ENCODE peak calls at places on chromosomes 2 and 18, in nine cellular contexts. V is transverse colon; J is upper lobe of right lung; Z is fibroblast of lung; C is body of pancreas; K is heart left ventricle; M is right cardiac atrium; D is neuronal stem cell; U is CD8-positive, alpha-beta T cell. B is an unnamed sample.

GRCh38 chr2:113712941-113713340 is 43.5 kb downstream of the SLC35F5 start:
- DNase-seq in Z (no peak), U (no peak), D (no peak), V (no peak), C (no peak), J (no peak), M (no peak), K (no peak), B (no peak)

GRCh38 chr2:9232886-9233285 is 26.3 kb downstream of the ASAP2 start:
- DNase-seq in C (no peak), J (no peak), D (no peak), M (no peak), Z (no peak), U (no peak), K (no peak), V (no peak), B (no peak)

GRCh38 chr2:61520261-61520660 is 17.9 kb downstream of the XPO1 start:
- DNase-seq in Z (no peak), M (no peak), U (no peak), J (no peak), V (no peak), D (no peak), C (no peak), K (no peak), B (no peak)

GRCh38 chr2:215900865-215901264 is 112.5 kb downstream of the MREG start:
- DNase-seq in Z (no peak), K (no peak), D (no peak), U (no peak), V (no peak), C (no peak), J (no peak), M (no peak), B (no peak)

GRCh38 chr2:30880516-30880915 is 73.3 kb upstream of the CAPN13 start:
- DNase-seq in C (no peak), Z (no peak), D (no peak), U (no peak), M (no peak), K (no peak), J (no peak), V (no peak), B (no peak)

GRCh38 chr18:55833543-55833942 is 245.6 kb upstream of the TCF4 start:
- DNase-seq in K (no peak), U (no peak), Z (peak; percentile 90), J (no peak), M (no peak), C (no peak), V (no peak), D (no peak), B (peak; percentile 95)

GRCh38 chr2:160388464-160389263 is 104.9 kb downstream of the RBMS1 start:
- DNase-seq in V (peak; percentile 32), K (peak; percentile 67), U (no peak), J (no peak), Z (no peak), M (peak; percentile 59), C (no peak), D (no peak), B (no peak)

GRCh38 chr2:173346035-173346434 is 8.6 kb upstream of the CDCA7 start:
- DNase-seq in M (no peak), Z (no peak), D (no peak), J (no peak), V (no peak), C (no peak), U (no peak), K (no peak), B (no peak)

GRCh38 chr2:11521730-11522129 is 12.1 kb upstream of the GREB1 start:
- DNase-seq in Z (no peak), U (no peak), M (no peak), J (no peak), C (no peak), V (no peak), D (no peak), K (no peak), B (no peak)

GRCh38 chr2:224780096-224780495 is 63.9 kb upstream of the CCDC195 start:
- DNase-seq in V (no peak), Z (no peak), J (no peak), K (no peak), C (no peak), D (no peak), U (no peak), M (no peak), B (no peak)

GRCh38 chr2:65265090-65266045 is 37.7 kb downstream of the ACTR2 start:
- DNase-seq in C (peak; percentile 41), M (no peak), J (no peak), Z (peak; percentile 93), V (no peak), U (no peak), D (peak; percentile 41), K (no peak), B (peak; percentile 71)

GRCh38 chr2:96984300-96984699 is 2.1 kb downstream of the FAM178B start:
- DNase-seq in M (no peak), K (no peak), Z (no peak), J (no peak), U (no peak), V (no peak), C (no peak), D (no peak), B (no peak)

GRCh38 chr2:202184557-202184956 is 53.8 kb downstream of the SUMO1 start:
- DNase-seq in J (no peak), C (no peak), K (no peak), V (no peak), D (no peak), M (no peak), Z (no peak), U (no peak), B (no peak)

GRCh38 chr2:227657204-227657845 is 9.3 kb upstream of the SCYGR5 start:
- DNase-seq in M (no peak), D (no peak), C (no peak), U (no peak), V (no peak), K (no peak), Z (peak; percentile 65), J (no peak), B (peak; percentile 85)

GRCh38 chr2:58769494-58770239 is 528.5 kb upstream of the FANCL start:
- DNase-seq in D (no peak), V (no peak), C (no peak), M (no peak), Z (no peak), J (no peak), K (no peak), U (no peak), B (no peak)
- H3K4me1 ChIP-seq in D (peaks cover 7% of the 10 kb centered on the region), V (no peaks in the 10 kb centered on the region), C (no peaks in the 10 kb centered on the region), M (no peaks in the 10 kb centered on the region), Z (no peaks in the 10 kb centered on the region), J (no peaks in the 10 kb centered on the region), K (no peaks in the 10 kb centered on the region), U (no peaks in the 10 kb centered on the region), B (no peaks in the 10 kb centered on the region)

GRCh38 chr2:103292570-103293265 is 530.9 kb downstream of the TMEM182 start:
- DNase-seq in V (no peak), K (no peak), C (no peak), Z (no peak), M (no peak), D (no peak), U (no peak), J (no peak), B (no peak)

GRCh38 chr2:103289101-103289725 is 527.4 kb downstream of the TMEM182 start:
- DNase-seq in K (no peak), M (no peak), Z (no peak), D (no peak), C (no peak), J (no peak), V (no peak), U (no peak), B (peak; percentile 4)

GRCh38 chr2:103293266-103293583 is 531.4 kb downstream of the TMEM182 start:
- DNase-seq in M (no peak), J (no peak), U (no peak), V (no peak), C (no peak), Z (no peak), D (no peak), K (no peak), B (no peak)
- H3K27ac ChIP-seq in M (no peak overlapping the region), J (no peak overlapping the region), U (no peak overlapping the region), V (no peak overlapping the region), C (no peak overlapping the region), Z (no peak overlapping the region), D (no peak overlapping the region), K (no peak overlapping the region), B (no peak overlapping the region)

GRCh38 chr2:192813341-192813740 is 618.6 kb upstream of the TMEFF2 start:
- DNase-seq in J (no peak), K (no peak), D (no peak), Z (no peak), V (no peak), M (no peak), C (no peak), U (no peak), B (no peak)
- H3K4me1 ChIP-seq in J (no peaks in the 10 kb centered on the region), K (no peaks in the 10 kb centered on the region), D (peaks cover 3% of the 10 kb centered on the region), Z (no peaks in the 10 kb centered on the region), V (no peaks in the 10 kb centered on the region), M (no peaks in the 10 kb centered on the region), C (no peaks in the 10 kb centered on the region), U (no peaks in the 10 kb centered on the region), B (no peaks in the 10 kb centered on the region)

GRCh38 chr2:179107737-179108136 is 57.8 kb upstream of the CCDC141 start:
- DNase-seq in M (no peak), K (no peak), Z (peak; percentile 15), C (no peak), U (no peak), V (no peak), D (no peak), J (no peak), B (peak; percentile 33)

GRCh38 chr2:179107179-179107541 is 57.2 kb upstream of the CCDC141 start:
- DNase-seq in J (no peak), V (no peak), K (no peak), D (no peak), Z (no peak), C (no peak), U (no peak), M (no peak), B (no peak)

GRCh38 chr2:179104736-179105135 is 54.8 kb upstream of the CCDC141 start:
- DNase-seq in D (no peak), Z (peak; percentile 81), M (no peak), V (no peak), U (no peak), J (no peak), C (no peak), K (no peak), B (peak; percentile 8)

DNA sequence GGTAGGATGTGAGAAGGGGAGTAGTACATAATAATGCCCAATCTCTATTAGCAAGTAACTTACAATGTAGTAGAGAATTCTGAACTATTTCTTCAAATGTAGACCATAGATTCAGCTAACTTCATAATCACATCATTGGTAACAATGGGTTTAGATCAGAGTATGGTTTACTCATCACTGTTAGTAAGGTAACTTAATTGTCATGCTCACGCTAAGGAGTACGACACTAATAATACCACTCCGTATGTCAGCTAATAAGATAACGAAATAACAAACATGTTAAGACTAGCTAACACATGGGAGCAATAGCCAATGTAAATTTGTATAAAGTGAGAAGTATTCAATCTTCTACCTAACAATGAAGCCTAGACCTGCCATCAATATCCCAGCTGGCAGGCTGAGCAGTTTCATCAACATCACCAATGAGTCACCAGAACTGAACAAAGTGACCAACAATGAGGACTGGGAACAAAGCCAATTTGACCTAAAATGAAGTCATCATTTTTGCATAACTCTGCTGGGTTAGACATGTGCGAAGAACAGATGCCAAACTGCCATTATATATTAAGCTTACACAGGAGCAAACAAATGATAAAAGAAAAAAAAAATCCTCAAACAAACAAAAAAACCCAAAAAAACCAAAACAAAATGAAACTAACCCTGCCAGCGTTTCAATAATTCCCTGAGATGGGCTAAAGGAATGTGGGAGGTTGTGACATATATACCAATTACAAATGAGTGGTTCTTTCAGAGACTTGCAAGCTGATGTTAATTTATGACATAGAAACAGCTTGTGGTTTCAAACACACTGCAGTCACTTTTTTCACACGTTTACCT is 56.6 kb upstream of the CCDC141 start:
- DNase-seq in Z (peak; percentile 97), M (peak; percentile 54), V (no peak), K (peak; percentile 25), J (no peak), U (no peak), D (no peak), C (peak; percentile 86), B (no peak)
- H3K27ac ChIP-seq in Z (peak overlapping the region; percentile 13), M (no peak overlapping the region), V (no peak overlapping the region), K (peak overlapping the region; percentile 11), J (no peak overlapping the region), U (no peak overlapping the region), D (no peak overlapping the region), C (peak overlapping the region; percentile 66), B (peak overlapping the region; percentile 9)

B was measured in cardiac muscle cell.